ENCODE peak calls at places on chromosomes 4 and X, in ten cellular contexts. Y is uterus, K is A549, F is fibroblast of mammary gland, L is lower leg skin, T is glutamatergic neuron, B is IMR-90, P is endothelial cell of umbilical vein, J is AG10803, R is tibial nerve. I is an unnamed sample.

GRCh38 chr4:7557447-7557846 is 122.7 kb upstream of the PSAPL1 start:
- DNase-seq in Y (no peak), K (peak), F (peak), L (no peak), T (no peak), B (peak), P (no peak), J (peak), R (no peak), I (peak)

GRCh38 chr4:174318829-174319764 is 35.4 kb downstream of the CEP44 start:
- DNase-seq in Y (no peak), K (peak), F (peak), L (no peak), T (no peak), B (peak), P (peak), J (peak), R (no peak), I (no peak)

GRCh38 chrX:13902406-13902805 is 85.5 kb upstream of the GPM6B start:
- DNase-seq in Y (no peak), K (no peak), F (peak), L (no peak), T (no peak), B (no peak), P (no peak), J (no peak), R (no peak), I (no peak)

GRCh38 chr4:18398661-18399060 is 377.1 kb upstream of the LCORL start:
- DNase-seq in Y (no peak), K (no peak), F (no peak), L (no peak), T (peak), B (no peak), P (no peak), J (no peak), R (no peak), I (no peak)

GRCh38 chr4:121070274-121070673 is 2.1 kb downstream of the NDNF start:
- DNase-seq in Y (no peak), K (no peak), F (no peak), L (no peak), T (peak), B (no peak), P (no peak), J (no peak), R (no peak), I (no peak)

GRCh38 chr4:121696641-121697461 is at the start of gene ANXA5:
- DNase-seq in Y (peak), K (peak), F (peak), L (peak), T (peak), B (peak), P (peak), J (peak), R (peak), I (peak)

GRCh38 chrX:40543661-40544328 is 37.0 kb upstream of the ATP6AP2 start:
- DNase-seq in Y (no peak), K (peak), F (peak), L (no peak), T (no peak), B (peak), P (peak), J (peak), R (peak), I (peak)

GRCh38 chr4:122118243-122118642 is 33.9 kb upstream of the BLTP1 start:
- DNase-seq in Y (no peak), K (no peak), F (no peak), L (no peak), T (no peak), B (no peak), P (no peak), J (no peak), R (no peak), I (no peak)

GRCh38 chr4:129111919-129112318 is 16.0 kb downstream of the C4orf33 start:
- DNase-seq in Y (no peak), K (no peak), F (no peak), L (no peak), T (no peak), B (no peak), P (no peak), J (no peak), R (no peak), I (no peak)

GRCh38 chrX:125248931-125249330 is 70.7 kb upstream of the TEX13C start:
- DNase-seq in Y (no peak), K (no peak), F (no peak), L (no peak), T (no peak), B (no peak), P (no peak), J (no peak), R (no peak), I (no peak)

GRCh38 chr4:133148690-133149363 is at the start of gene PCDH10:
- DNase-seq in Y (peak), K (peak), F (peak), L (peak), T (peak), B (peak), P (peak), J (peak), R (peak), I (peak)

GRCh38 chrX:79259073-79259689 is 108.0 kb downstream of the ITM2A start:
- DNase-seq in Y (no peak), K (no peak), F (peak), L (no peak), T (no peak), B (no peak), P (no peak), J (no peak), R (no peak), I (no peak)

GRCh38 chr4:69743476-69744156 is 16.8 kb downstream of the SULT1B1 start:
- DNase-seq in Y (no peak), K (no peak), F (no peak), L (no peak), T (no peak), B (no peak), P (no peak), J (no peak), R (no peak), I (no peak)

GRCh38 chr4:154406022-154406835 is 85.4 kb downstream of the DCHS2 start:
- DNase-seq in Y (no peak), K (no peak), F (no peak), L (no peak), T (no peak), B (no peak), P (no peak), J (no peak), R (no peak), I (no peak)

GRCh38 chr4:10582059-10582686 is 102.4 kb downstream of the CLNK start:
- DNase-seq in Y (peak), K (peak), F (peak), L (peak), T (peak), B (peak), P (peak), J (peak), R (peak), I (peak)

GRCh38 chrX:123859409-123859827 is 435 bp upstream of the XIAP start:
- DNase-seq in Y (no peak), K (no peak), F (no peak), L (peak), T (peak), B (no peak), P (no peak), J (no peak), R (peak), I (no peak)

GRCh38 chrX:75151828-75152592 is 4.1 kb downstream of the ABCB7 start:
- DNase-seq in Y (no peak), K (no peak), F (peak), L (no peak), T (no peak), B (no peak), P (no peak), J (peak), R (no peak), I (no peak)

GRCh38 chr4:53987761-53988171 is 76.6 kb downstream of the CHIC2 start:
- DNase-seq in Y (no peak), K (peak), F (peak), L (no peak), T (no peak), B (peak), P (no peak), J (peak), R (no peak), I (peak)

GRCh38 chr4:66575024-66575696 is 904.9 kb upstream of the EPHA5 start:
- DNase-seq in Y (peak), K (peak), F (peak), L (no peak), T (no peak), B (peak), P (no peak), J (peak), R (no peak), I (peak)

GRCh38 chrX:28675173-28675572 is 87.9 kb downstream of the IL1RAPL1 start:
- DNase-seq in Y (no peak), K (no peak), F (no peak), L (no peak), T (no peak), B (no peak), P (no peak), J (no peak), R (no peak), I (no peak)

GRCh38 chr4:177717407-177717806 is 275.2 kb upstream of the AGA start:
- DNase-seq in Y (no peak), K (no peak), F (no peak), L (no peak), T (no peak), B (peak), P (no peak), J (no peak), R (no peak), I (no peak)

GRCh38 chr4:109588176-109588575 is 28.1 kb downstream of the MCUB start:
- DNase-seq in Y (no peak), K (no peak), F (peak), L (no peak), T (no peak), B (no peak), P (no peak), J (no peak), R (no peak), I (no peak)

GRCh38 chr4:185165605-185166063 is 22.6 kb downstream of the SLC25A4 start:
- DNase-seq in Y (no peak), K (no peak), F (peak), L (no peak), T (no peak), B (peak), P (peak), J (peak), R (no peak), I (peak)

GRCh38 chr4:124243671-124244366 is 468.7 kb downstream of the ANKRD50 start:
- DNase-seq in Y (no peak), K (no peak), F (no peak), L (no peak), T (no peak), B (no peak), P (no peak), J (no peak), R (no peak), I (no peak)

GRCh38 chrX:114038358-114038757 is 545.5 kb upstream of the HTR2C start:
- DNase-seq in Y (no peak), K (no peak), F (no peak), L (no peak), T (no peak), B (no peak), P (no peak), J (no peak), R (no peak), I (no peak)

GRCh38 chr4:120733968-120734367 is 188.6 kb downstream of the PRDM5 start:
- DNase-seq in Y (no peak), K (no peak), F (no peak), L (no peak), T (no peak), B (no peak), P (no peak), J (no peak), R (no peak), I (no peak)

GRCh38 chr4:140048419-140049022 is 105.5 kb downstream of the MAML3 start:
- DNase-seq in Y (no peak), K (no peak), F (no peak), L (no peak), T (no peak), B (no peak), P (peak), J (no peak), R (no peak), I (no peak)

GRCh38 chr4:163556169-163556568 is 61.7 kb downstream of the TMA16 start:
- DNase-seq in Y (no peak), K (no peak), F (peak), L (no peak), T (no peak), B (peak), P (no peak), J (no peak), R (no peak), I (no peak)

GRCh38 chr4:154433543-154433942 is 58.1 kb downstream of the DCHS2 start:
- DNase-seq in Y (no peak), K (no peak), F (no peak), L (no peak), T (no peak), B (no peak), P (no peak), J (no peak), R (no peak), I (no peak)

GRCh38 chr4:168557658-168558057 is 60.8 kb downstream of the PALLD start:
- DNase-seq in Y (no peak), K (no peak), F (no peak), L (no peak), T (no peak), B (no peak), P (no peak), J (no peak), R (no peak), I (no peak)

GRCh38 chrX:143642426-143642825 is 6.5 kb upstream of the SLITRK4 start:
- DNase-seq in Y (no peak), K (no peak), F (no peak), L (no peak), T (no peak), B (no peak), P (no peak), J (no peak), R (no peak), I (no peak)

DNA sequence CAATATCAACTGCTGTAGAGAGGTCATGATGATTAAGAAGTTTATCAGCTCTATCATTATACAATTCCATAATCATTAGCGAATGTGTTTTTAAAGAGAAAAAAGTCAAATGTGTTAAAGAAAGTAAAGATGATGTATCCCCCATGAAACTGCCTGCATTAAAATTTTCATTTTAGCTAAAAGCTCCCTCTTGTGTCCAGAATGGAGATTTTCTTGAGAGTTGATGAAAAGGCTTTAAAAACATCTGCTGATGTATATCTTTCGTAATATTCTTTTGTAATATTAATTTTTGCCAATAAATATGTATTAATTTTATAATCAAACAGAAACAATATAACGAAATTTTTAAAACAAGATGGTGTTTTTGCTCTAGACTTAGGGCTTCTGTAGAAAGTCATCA is 52.1 kb upstream of the LHFPL1 start:
- DNase-seq in Y (no peak), K (no peak), F (peak), L (no peak), T (no peak), B (peak), P (no peak), J (peak), R (no peak), I (no peak)
- TF ChIP-seq CTCF in Y (no peak), K (no peak), F (peak), L (no peak), T (peak), B (peak), P (no peak), J (peak), R (peak), I (peak)

GRCh38 chrX:81114757-81115156 is 87.0 kb downstream of the HMGN5 start:
- DNase-seq in Y (no peak), K (no peak), F (no peak), L (no peak), T (no peak), B (no peak), P (no peak), J (no peak), R (no peak), I (no peak)
- TF ChIP-seq CTCF in Y (no peak), K (no peak), F (no peak), L (no peak), T (no peak), B (no peak), P (no peak), J (no peak), R (no peak), I (no peak)

DNA sequence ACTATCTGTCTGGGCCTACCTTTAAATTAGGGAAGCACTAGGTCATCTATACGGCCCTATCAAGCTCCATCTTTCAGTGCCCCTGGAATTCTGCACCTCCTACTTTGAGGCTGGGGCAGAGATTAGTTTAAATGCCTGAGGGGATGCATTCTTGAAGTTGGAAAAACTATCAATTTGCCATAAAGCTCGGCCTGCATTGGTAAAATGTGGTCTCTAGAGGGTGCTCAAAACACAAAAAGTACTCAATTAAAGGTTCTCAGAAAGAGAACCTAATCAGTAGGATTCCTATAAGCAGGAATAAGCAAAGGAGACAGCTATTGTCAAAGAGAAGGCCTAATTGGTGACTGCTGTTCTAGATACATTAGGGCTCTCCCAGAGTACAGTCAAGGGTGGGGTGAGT is 111.7 kb downstream of the AMER1 start:
- DNase-seq in Y (no peak), K (peak), F (peak), L (no peak), T (no peak), B (peak), P (peak), J (peak), R (no peak), I (peak)
- TF ChIP-seq CTCF in Y (peak), K (no peak), F (peak), L (no peak), T (peak), B (peak), P (no peak), J (peak), R (peak), I (peak)

DNA sequence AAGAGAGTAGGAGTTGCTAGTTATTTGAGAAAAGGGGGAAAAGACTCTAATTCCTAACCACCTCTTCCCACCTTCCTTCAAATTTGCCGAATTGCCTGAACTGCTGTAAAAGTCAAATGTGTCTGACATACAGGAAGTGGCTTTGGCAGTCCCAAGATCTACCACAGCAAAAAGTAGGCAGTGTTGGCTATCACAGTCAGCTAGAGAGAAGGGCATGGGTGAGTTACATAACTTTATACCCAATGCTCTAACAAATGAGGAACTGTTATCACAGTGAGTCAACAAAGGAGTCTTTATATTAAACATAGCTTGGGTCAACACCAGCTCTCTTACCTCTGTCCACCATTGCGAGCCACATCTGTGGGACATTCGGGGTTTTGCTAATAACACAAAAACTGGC is 2.4 kb upstream of the MBNL3 start:
- DNase-seq in Y (no peak), K (peak), F (no peak), L (no peak), T (no peak), B (no peak), P (no peak), J (no peak), R (peak), I (no peak)
- TF ChIP-seq CTCF in Y (no peak), K (no peak), F (no peak), L (no peak), T (no peak), B (no peak), P (no peak), J (no peak), R (no peak), I (peak)

I was measured in brain microvascular endothelial cell.